ENCODE peak calls at places on chromosomes 4 and X, in seven cellular contexts. Q is tibial artery, K is uterus, B is breast epithelium, F is endodermal cell, T is IMR-90, P is left ventricle myocardium inferior. N is an unnamed sample. For H3K4me1 and H3K27me3, the result is how much of the 10 kb centered on the place peaks cover.

GRCh38 chr4:76640252-76640925 is 205.4 kb downstream of the SHROOM3 start:
- DNase-seq in T (no peak), F (peak), B (peak), Q (no peak), P (no peak), K (no peak), N (no peak)

GRCh38 chrX:9493936-9494335 is 29.1 kb downstream of the TBL1X start:
- DNase-seq in Q (no peak), B (no peak), K (no peak), F (no peak), T (no peak), P (no peak), N (no peak)

GRCh38 chr4:165472943-165473676 is 94.3 kb downstream of the CPE start:
- DNase-seq in T (no peak), Q (no peak), B (no peak), F (no peak), P (no peak), K (no peak), N (no peak)

GRCh38 chrX:154097003-154097596 is 417 bp downstream of the MECP2 start:
- DNase-seq in Q (peak), F (peak), T (peak), K (peak), P (peak), B (peak), N (peak)

GRCh38 chrX:71998836-71999509 is 88.3 kb downstream of the NHSL2 start:
- DNase-seq in Q (no peak), F (peak), P (no peak), K (no peak), B (no peak), T (no peak), N (no peak)

GRCh38 chr4:101400096-101400495 is 52.8 kb upstream of the PPP3CA start:
- DNase-seq in P (no peak), T (peak), B (no peak), F (no peak), Q (no peak), K (no peak), N (no peak)

GRCh38 chrX:1084689-1085088 is 127.8 kb downstream of the CRLF2 start:
- DNase-seq in P (no peak), T (no peak), B (no peak), F (no peak), K (no peak), Q (no peak), N (no peak)

GRCh38 chrX:154600962-154601374 is 16.0 kb downstream of the CTAG1A start:
- DNase-seq in Q (no peak), F (no peak), K (no peak), T (no peak), P (no peak), B (peak), N (no peak)

GRCh38 chr4:185580699-185581098 is 45.4 kb upstream of the PDLIM3 start:
- DNase-seq in F (no peak), Q (no peak), K (no peak), T (peak), P (no peak), B (no peak), N (no peak)

GRCh38 chr4:21948347-21949072 is at the start of gene KCNIP4:
- DNase-seq in F (peak), K (peak), Q (no peak), P (no peak), B (no peak), T (no peak), N (no peak)

GRCh38 chr4:41580007-41580406 is 42.0 kb downstream of the LIMCH1 start:
- DNase-seq in K (no peak), Q (no peak), F (no peak), P (no peak), B (no peak), T (no peak), N (no peak)

GRCh38 chr4:25654971-25655963 is at the start of gene SLC34A2:
- DNase-seq in P (no peak), T (no peak), K (no peak), Q (no peak), F (peak), B (peak), N (no peak)

GRCh38 chrX:54785901-54786300 is 12.2 kb downstream of the ITIH6 start:
- DNase-seq in B (no peak), T (no peak), P (no peak), K (no peak), F (peak), Q (no peak), N (no peak)

GRCh38 chrX:64205441-64205734 is at the start of gene AMER1:
- DNase-seq in K (no peak), F (no peak), B (no peak), P (no peak), Q (no peak), T (no peak), N (no peak)

GRCh38 chr4:80646061-80646460 is 310.5 kb downstream of the CFAP299 start:
- DNase-seq in T (no peak), K (no peak), F (no peak), P (no peak), Q (no peak), B (no peak), N (no peak)

GRCh38 chrX:70427360-70427759 is 4.2 kb downstream of the GDPD2 start:
- DNase-seq in P (no peak), K (no peak), F (no peak), T (no peak), B (no peak), Q (no peak), N (no peak)

GRCh38 chr4:128277856-128278255 is 9.8 kb downstream of the PGRMC2 start:
- DNase-seq in F (no peak), P (no peak), K (no peak), B (no peak), T (no peak), Q (no peak), N (no peak)

GRCh38 chr4:128281354-128281753 is 6.3 kb downstream of the PGRMC2 start:
- DNase-seq in F (no peak), B (no peak), T (no peak), Q (no peak), K (no peak), P (no peak), N (no peak)

GRCh38 chr4:128282516-128282915 is 5.1 kb downstream of the PGRMC2 start:
- DNase-seq in T (no peak), K (no peak), F (no peak), P (no peak), Q (no peak), B (no peak), N (no peak)

GRCh38 chr4:128283071-128283470 is 4.5 kb downstream of the PGRMC2 start:
- DNase-seq in T (no peak), K (no peak), B (no peak), Q (no peak), P (no peak), F (no peak), N (no peak)

GRCh38 chr4:128279624-128280225 is 7.9 kb downstream of the PGRMC2 start:
- DNase-seq in K (no peak), B (no peak), Q (no peak), F (no peak), P (no peak), T (no peak), N (no peak)
- H3K4me1 ChIP-seq in K (under half), B (under half), Q (under half), F (under half), P (half or more), T (under half), N (under half)

DNA sequence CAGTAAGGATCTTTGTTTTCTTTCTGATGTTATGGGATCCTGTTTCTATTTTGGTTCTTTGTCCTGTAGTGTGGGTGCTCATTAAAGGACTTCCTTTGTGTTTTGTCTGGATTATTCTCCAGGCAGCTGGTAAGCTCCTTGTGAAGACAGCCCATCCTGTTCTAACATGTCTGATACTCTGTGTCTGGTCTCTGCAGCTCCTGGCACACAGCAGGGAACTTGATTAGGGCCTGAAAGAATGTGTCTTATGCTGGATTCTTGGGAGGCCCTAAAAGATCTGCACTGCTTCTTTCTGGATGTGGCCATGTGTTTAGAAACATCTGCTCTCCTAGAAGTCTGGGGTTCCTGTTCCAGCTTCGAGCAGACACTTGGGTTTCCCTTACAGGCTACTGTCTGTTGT is 38.1 kb upstream of the ATXN3L start:
- DNase-seq in F (no peak), Q (no peak), K (no peak), B (peak), P (no peak), T (peak), N (no peak)
- H3K27ac ChIP-seq in F (peak), Q (no peak), K (no peak), B (peak), P (peak), T (no peak), N (no peak)

GRCh38 chr4:54226399-54227260 is 2.5 kb upstream of the PDGFRA start:
- DNase-seq in K (peak), P (peak), T (peak), B (peak), Q (peak), F (peak), N (peak)
- H3K27me3 ChIP-seq in K (under half), P (half or more), T (under half), B (under half), Q (under half), F (half or more), N (under half)

DNA sequence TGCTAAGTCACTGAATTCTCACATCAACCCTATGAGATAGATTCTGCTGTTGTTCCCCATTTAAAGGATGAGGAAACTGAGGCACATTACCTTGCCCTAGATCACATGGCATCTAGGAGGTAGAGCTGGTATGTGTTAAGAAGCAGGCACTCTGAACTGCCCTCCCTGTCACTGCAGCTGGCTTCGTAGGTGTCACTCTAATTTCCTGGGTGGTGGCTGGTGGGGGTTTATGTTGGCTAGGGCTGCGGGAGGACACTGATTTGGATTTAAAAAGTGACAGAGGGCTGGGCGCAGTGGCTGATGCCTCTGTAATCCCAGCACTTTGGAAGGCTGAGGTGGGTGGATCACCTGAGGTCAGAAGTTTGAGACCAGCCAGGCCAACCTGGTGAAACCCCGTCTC is 93.0 kb downstream of the ARHGAP10 start:
- DNase-seq in B (no peak), K (no peak), T (no peak), P (no peak), Q (no peak), F (no peak), N (no peak)
- H3K4me1 ChIP-seq in B (under half), K (under half), T (under half), P (half or more), Q (half or more), F (under half), N (half or more)

GRCh38 chr4:38955957-38956356 is 76.3 kb downstream of the TMEM156 start:
- DNase-seq in K (no peak), T (no peak), F (no peak), B (no peak), Q (no peak), P (no peak), N (no peak)
- H3K27ac ChIP-seq in K (no peak), T (no peak), F (no peak), B (no peak), Q (no peak), P (no peak), N (no peak)

DNA sequence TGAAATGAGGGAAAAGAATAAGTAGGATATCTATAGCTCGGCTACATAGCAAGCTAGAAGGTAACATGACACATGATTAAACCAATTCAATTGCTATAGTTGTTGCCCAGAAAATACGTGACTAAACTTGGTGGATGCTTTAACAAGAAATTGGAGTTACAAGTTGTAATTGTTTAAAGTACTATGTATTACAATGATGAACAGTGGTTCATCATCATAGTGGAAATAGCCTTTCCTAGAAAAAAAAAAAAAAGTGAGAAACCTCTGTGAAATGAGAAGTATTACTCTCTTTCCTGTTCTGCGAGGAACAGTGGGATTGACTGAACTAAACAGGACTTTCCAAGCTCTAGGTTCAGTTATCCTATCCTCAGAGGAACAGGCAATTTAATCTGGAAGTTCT is 209.7 kb upstream of the KLF3 start:
- DNase-seq in B (no peak), F (no peak), Q (no peak), P (no peak), K (no peak), T (no peak), N (no peak)
- H3K27me3 ChIP-seq in B (under half), F (under half), Q (under half), P (under half), K (under half), T (under half), N (under half)

N was measured in ascending aorta.